ENCODE peak calls at places on chromosomes 13 and 19, in seven cellular contexts. U is adrenal gland, L is transverse colon, D is prostate gland, W is stomach, S is esophagus squamous epithelium, Z is heart left ventricle. P is an unnamed sample.

GRCh38 chr13:21674271-21675009 is 3.6 kb downstream of the FGF9 start:
- DNase-seq in U (peak), L (peak), D (no peak), W (no peak), S (no peak), Z (peak), P (no peak)

GRCh38 chr19:15508035-15508710 is at the start of gene CYP4F22:
- DNase-seq in U (no peak), L (no peak), D (no peak), W (no peak), S (no peak), Z (no peak), P (no peak)

GRCh38 chr19:48341515-48342413 is 16.4 kb downstream of the EMP3 start:
- DNase-seq in U (no peak), L (no peak), D (no peak), W (no peak), S (no peak), Z (no peak), P (no peak)

GRCh38 chr19:30336290-30336689 is 35.9 kb upstream of the ZNF536 start:
- DNase-seq in U (no peak), L (no peak), D (no peak), W (peak), S (no peak), Z (no peak), P (no peak)

GRCh38 chr19:28887920-28888618 is 324.9 kb downstream of the UQCRFS1 start:
- DNase-seq in U (no peak), L (no peak), D (no peak), W (no peak), S (no peak), Z (no peak), P (no peak)

GRCh38 chr19:49442354-49442753 is 1.0 kb upstream of the SLC17A7 start:
- DNase-seq in U (no peak), L (peak), D (no peak), W (no peak), S (no peak), Z (peak), P (peak)

GRCh38 chr13:45368571-45368970 is 27.6 kb upstream of the TPT1 start:
- DNase-seq in U (no peak), L (no peak), D (peak), W (no peak), S (no peak), Z (no peak), P (no peak)

GRCh38 chr19:29774126-29774525 is 37.7 kb upstream of the CCNE1 start:
- DNase-seq in U (no peak), L (no peak), D (no peak), W (no peak), S (no peak), Z (no peak), P (no peak)

GRCh38 chr19:33486936-33487793 is 34.4 kb downstream of the PEPD start:
- DNase-seq in U (no peak), L (no peak), D (no peak), W (no peak), S (no peak), Z (no peak), P (no peak)

GRCh38 chr13:110850840-110851239 is 64.0 kb downstream of the ANKRD10 start:
- DNase-seq in U (no peak), L (no peak), D (no peak), W (no peak), S (no peak), Z (no peak), P (no peak)

GRCh38 chr13:94322925-94323324 is 156.6 kb downstream of the DCT start:
- DNase-seq in U (no peak), L (no peak), D (no peak), W (no peak), S (no peak), Z (no peak), P (no peak)

GRCh38 chr19:55481148-55482127 is 3.5 kb upstream of the NAT14 start:
- DNase-seq in U (no peak), L (no peak), D (no peak), W (no peak), S (no peak), Z (no peak), P (no peak)

GRCh38 chr13:113322043-113322461 is 25.0 kb downstream of the LAMP1 start:
- DNase-seq in U (no peak), L (no peak), D (no peak), W (no peak), S (no peak), Z (no peak), P (no peak)

GRCh38 chr13:99721606-99722384 is 220.5 kb downstream of the TM9SF2 start:
- DNase-seq in U (no peak), L (no peak), D (no peak), W (no peak), S (no peak), Z (no peak), P (no peak)

GRCh38 chr19:6161271-6161850 is 25.9 kb downstream of the ACSBG2 start:
- DNase-seq in U (peak), L (peak), D (no peak), W (no peak), S (no peak), Z (peak), P (peak)

GRCh38 chr13:23731709-23732108 is 157.5 kb downstream of the MIPEP start:
- DNase-seq in U (no peak), L (no peak), D (no peak), W (no peak), S (no peak), Z (no peak), P (no peak)

GRCh38 chr13:102231486-102231885 is 170.4 kb downstream of the FGF14 start:
- DNase-seq in U (no peak), L (no peak), D (no peak), W (no peak), S (no peak), Z (no peak), P (no peak)

GRCh38 chr19:55431183-55431582 is 11.9 kb downstream of the SHISA7 start:
- DNase-seq in U (no peak), L (no peak), D (no peak), W (no peak), S (no peak), Z (no peak), P (no peak)

GRCh38 chr13:98488736-98489135 is 88.2 kb downstream of the STK24 start:
- DNase-seq in U (no peak), L (no peak), D (no peak), W (no peak), S (no peak), Z (no peak), P (no peak)

GRCh38 chr19:35207391-35207871 is 21.1 kb downstream of the FAM187B start:
- DNase-seq in U (no peak), L (no peak), D (no peak), W (no peak), S (no peak), Z (no peak), P (no peak)

GRCh38 chr13:51822106-51822840 is 18.3 kb upstream of the DHRS12 start:
- DNase-seq in U (no peak), L (no peak), D (no peak), W (no peak), S (no peak), Z (no peak), P (no peak)

DNA sequence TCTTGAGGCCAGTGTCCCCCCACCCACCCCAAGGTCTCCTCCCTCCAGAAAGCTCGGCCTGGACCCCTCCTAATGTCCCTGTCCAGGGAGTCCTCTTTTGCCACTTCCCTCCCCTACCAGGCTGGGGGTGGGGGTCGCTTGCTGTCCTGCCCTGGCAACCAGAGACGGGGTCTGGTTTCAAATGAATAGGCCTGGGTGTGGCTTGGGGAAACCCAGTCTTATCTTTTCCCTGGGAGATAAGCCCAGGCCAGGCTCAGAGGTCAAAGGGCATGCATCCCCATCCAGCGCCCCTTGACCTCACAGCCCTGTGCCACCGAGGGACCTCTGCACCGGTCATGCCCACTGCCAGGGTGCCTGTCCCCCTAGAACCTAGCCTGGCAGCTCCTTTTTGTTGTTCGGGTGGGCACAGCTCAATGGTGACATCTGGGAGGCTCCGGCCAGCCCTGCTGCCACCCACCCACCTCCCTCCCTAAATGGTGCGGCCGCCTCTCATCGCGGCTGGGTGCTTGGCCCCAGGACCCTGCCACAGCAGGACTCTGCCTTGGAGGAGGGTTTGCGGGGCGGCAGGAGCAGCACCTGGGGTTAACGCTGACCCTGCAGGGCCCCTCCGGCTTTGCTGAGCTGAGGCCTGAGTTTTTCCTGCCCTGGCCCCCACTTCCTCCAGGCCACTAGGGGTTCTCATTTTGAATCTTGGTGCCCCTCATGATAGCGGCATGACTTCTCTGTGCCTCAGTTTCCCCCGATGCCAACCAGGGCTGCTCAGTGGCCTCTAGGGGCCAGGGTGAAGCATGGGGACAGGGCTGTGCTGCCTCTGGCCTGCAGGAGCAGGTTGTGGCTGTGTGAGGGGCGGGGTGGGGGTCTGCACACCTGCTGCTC is 2.8 kb upstream of the CERS1 start:
- DNase-seq in U (no peak), L (no peak), D (no peak), W (no peak), S (no peak), Z (no peak), P (no peak)
- TF ChIP-seq POLR2A in U (no peak), L (no peak), D (no peak), W (no peak), S (no peak), Z (no peak), P (no peak)

GRCh38 chr13:84187626-84188025 is 305.4 kb upstream of the SLITRK1 start:
- DNase-seq in U (no peak), L (no peak), D (no peak), W (no peak), S (no peak), Z (no peak), P (no peak)
- TF ChIP-seq POLR2A in U (no peak), L (no peak), D (no peak), W (no peak), S (no peak), Z (no peak), P (no peak)

GRCh38 chr19:44746946-44747738 is 1.4 kb upstream of the BCL3 start:
- DNase-seq in U (peak), L (peak), D (peak), W (peak), S (peak), Z (peak), P (peak)
- TF ChIP-seq POLR2A in U (no peak), L (no peak), D (peak), W (no peak), S (no peak), Z (peak), P (no peak)

GRCh38 chr19:2290441-2291184 is 8.6 kb upstream of the PEAK3 start:
- DNase-seq in U (no peak), L (peak), D (no peak), W (no peak), S (no peak), Z (no peak), P (no peak)
- TF ChIP-seq POLR2A in U (no peak), L (no peak), D (no peak), W (no peak), S (no peak), Z (no peak), P (no peak)

GRCh38 chr19:50795665-50796073 is 5.5 kb downstream of the ACP4 start:
- DNase-seq in U (no peak), L (no peak), D (no peak), W (no peak), S (no peak), Z (no peak), P (no peak)
- TF ChIP-seq POLR2A in U (no peak), L (no peak), D (no peak), W (no peak), S (no peak), Z (no peak), P (no peak)

GRCh38 chr13:39037880-39038568 is at the start of the genes NHLRC3 and PROSER1:
- DNase-seq in U (peak), L (peak), D (peak), W (peak), S (peak), Z (peak), P (peak)
- TF ChIP-seq POLR2A in U (no peak), L (peak), D (peak), W (no peak), S (peak), Z (peak), P (peak)

GRCh38 chr19:18683109-18683954 is at the start of gene CRTC1:
- DNase-seq in U (peak), L (peak), D (peak), W (peak), S (peak), Z (peak), P (peak)

GRCh38 chr19:18684642-18684993 is 1.1 kb downstream of the CRTC1 start:
- DNase-seq in U (no peak), L (no peak), D (no peak), W (no peak), S (no peak), Z (no peak), P (no peak)

GRCh38 chr19:18683955-18684641 is 618 bp downstream of the CRTC1 start:
- DNase-seq in U (no peak), L (no peak), D (no peak), W (no peak), S (no peak), Z (no peak), P (no peak)

GRCh38 chr19:18685597-18686164 is 2.2 kb downstream of the CRTC1 start:
- DNase-seq in U (no peak), L (no peak), D (no peak), W (no peak), S (no peak), Z (no peak), P (no peak)

GRCh38 chr19:18682807-18683108 is 722 bp upstream of the CRTC1 start:
- DNase-seq in U (no peak), L (no peak), D (no peak), W (no peak), S (no peak), Z (no peak), P (no peak)
- TF ChIP-seq POLR2A in U (no peak), L (no peak), D (no peak), W (no peak), S (no peak), Z (no peak), P (no peak)

GRCh38 chr19:10603873-10604459 is 16.9 kb upstream of the AP1M2 start:
- DNase-seq in U (no peak), L (peak), D (no peak), W (peak), S (no peak), Z (no peak), P (peak)

GRCh38 chr19:10602330-10603083 is 15.4 kb upstream of the AP1M2 start:
- DNase-seq in U (peak), L (peak), D (peak), W (peak), S (no peak), Z (peak), P (peak)

GRCh38 chr19:10604460-10604980 is 17.4 kb upstream of the AP1M2 start:
- DNase-seq in U (no peak), L (peak), D (no peak), W (peak), S (no peak), Z (peak), P (peak)

GRCh38 chr19:10601999-10602329 is 14.9 kb upstream of the AP1M2 start:
- DNase-seq in U (no peak), L (no peak), D (no peak), W (no peak), S (no peak), Z (no peak), P (no peak)

DNA sequence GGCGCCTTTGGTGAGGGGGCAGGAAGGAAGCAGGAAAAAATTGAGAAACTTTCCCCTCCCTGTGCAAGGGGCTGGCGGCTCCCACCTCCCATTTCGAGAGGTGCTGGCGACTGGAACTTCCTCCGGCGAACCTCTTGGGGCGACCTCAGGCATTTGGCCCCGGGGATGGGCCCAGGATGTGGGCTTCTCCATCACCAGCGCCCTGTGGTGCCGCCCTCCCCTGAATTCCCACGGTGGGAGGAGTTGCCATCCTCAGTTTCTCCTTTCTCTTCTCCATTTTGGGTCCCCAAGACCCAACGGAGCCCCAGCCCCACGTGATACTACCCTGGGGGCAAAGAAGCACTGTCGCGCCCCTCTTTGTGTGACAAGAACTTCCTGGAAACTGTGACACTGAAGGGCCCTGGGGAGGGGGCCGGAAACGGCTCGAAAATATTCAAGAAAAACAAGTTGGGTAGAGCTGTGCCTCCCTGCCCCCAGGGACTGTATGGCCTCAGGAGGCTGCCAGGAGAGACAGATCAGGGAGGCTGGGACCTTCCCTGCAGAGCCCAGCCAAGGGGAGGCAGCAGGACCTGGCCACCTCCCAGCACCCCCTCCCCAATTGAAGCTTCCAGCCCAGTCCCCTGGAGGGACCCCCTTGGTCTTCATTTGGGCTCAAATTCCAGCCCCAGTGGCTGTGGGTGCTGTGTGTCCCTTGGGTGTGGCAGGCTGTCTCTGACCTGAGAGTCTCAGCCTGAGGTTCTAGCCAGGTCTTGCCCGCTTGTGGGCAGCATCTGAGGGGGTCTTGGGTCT is 16.2 kb upstream of the AP1M2 start:
- DNase-seq in U (peak), L (peak), D (no peak), W (peak), S (peak), Z (peak), P (peak)
- TF ChIP-seq POLR2A in U (no peak), L (peak), D (no peak), W (no peak), S (no peak), Z (no peak), P (no peak)

DNA sequence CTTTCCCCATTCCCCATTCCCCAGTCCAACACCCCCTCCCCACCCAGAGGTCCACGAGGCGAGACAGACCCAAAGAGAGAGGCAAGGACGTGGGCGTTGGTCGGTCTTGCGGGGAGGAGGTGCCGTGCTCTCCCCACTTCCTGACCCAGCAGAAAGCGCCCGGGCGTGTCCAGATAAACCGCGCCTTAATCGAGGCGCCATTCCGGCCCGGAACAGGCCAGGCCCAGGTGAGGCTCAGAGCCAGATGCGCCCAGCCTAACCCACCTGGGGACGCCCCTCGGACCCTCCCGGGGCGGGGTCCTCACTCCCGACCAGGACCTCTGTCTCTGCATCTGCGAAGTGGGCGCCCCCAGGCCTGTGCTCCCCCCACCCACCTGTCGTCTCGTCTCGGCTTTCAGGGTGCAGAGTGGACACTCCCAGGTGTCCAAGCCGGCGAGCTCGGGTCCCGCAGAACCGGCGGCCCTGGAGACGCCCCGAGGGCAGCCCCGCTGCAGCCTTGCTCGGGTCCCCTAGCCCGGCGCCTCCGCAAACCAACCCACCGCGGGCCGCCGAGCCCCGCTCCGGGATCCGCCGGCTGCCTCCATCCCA is 5.1 kb upstream of the ONECUT3 start:
- DNase-seq in U (no peak), L (peak), D (no peak), W (peak), S (no peak), Z (no peak), P (no peak)
- TF ChIP-seq POLR2A in U (no peak), L (no peak), D (no peak), W (no peak), S (no peak), Z (no peak), P (no peak)

GRCh38 chr19:40600086-40600917 is 867 bp upstream of the LTBP4 start:
- DNase-seq in U (no peak), L (no peak), D (no peak), W (no peak), S (no peak), Z (peak), P (no peak)
- TF ChIP-seq POLR2A in U (no peak), L (no peak), D (no peak), W (no peak), S (no peak), Z (no peak), P (no peak)

P was measured in body of pancreas.